ENCODE peak calls at places on chromosomes 16 and 17, in six cellular contexts. One of them, this sample, is unnamed.

GRCh38 chr16:1712791-1713261 is 6.8 kb downstream of the MAPK8IP3 start:
- DNase-seq in neural crest cell: no peak
- DNase-seq in AML-193: no peak
- DNase-seq in prostate gland: no peak
- DNase-seq in HTR-8/SVneo: no peak
- DNase-seq in COLO829: no peak
- DNase-seq in this sample: no peak

GRCh38 chr17:37191219-37191618 is 184.6 kb upstream of the C17orf78 start:
- DNase-seq in neural crest cell: no peak
- DNase-seq in AML-193: no peak
- DNase-seq in prostate gland: no peak
- DNase-seq in HTR-8/SVneo: no peak
- DNase-seq in COLO829: no peak
- DNase-seq in this sample: no peak

GRCh38 chr16:73196670-73197069 is 148.7 kb upstream of the ZFHX3 start:
- DNase-seq in neural crest cell: peak
- DNase-seq in AML-193: peak
- DNase-seq in prostate gland: peak
- DNase-seq in HTR-8/SVneo: peak
- DNase-seq in COLO829: peak
- DNase-seq in this sample: peak

GRCh38 chr17:313231-313630 is 39.4 kb downstream of the RPH3AL start:
- DNase-seq in neural crest cell: no peak
- DNase-seq in AML-193: no peak
- DNase-seq in prostate gland: no peak
- DNase-seq in HTR-8/SVneo: no peak
- DNase-seq in COLO829: no peak
- DNase-seq in this sample: no peak

GRCh38 chr16:71287903-71288302 is 1.3 kb downstream of the CMTR2 start:
- DNase-seq in neural crest cell: no peak
- DNase-seq in AML-193: no peak
- DNase-seq in prostate gland: no peak
- DNase-seq in HTR-8/SVneo: no peak
- DNase-seq in COLO829: no peak
- DNase-seq in this sample: no peak

GRCh38 chr16:3650631-3651265 is 3.7 kb upstream of the DNASE1 start:
- DNase-seq in neural crest cell: no peak
- DNase-seq in AML-193: no peak
- DNase-seq in prostate gland: no peak
- DNase-seq in HTR-8/SVneo: no peak
- DNase-seq in COLO829: no peak
- DNase-seq in this sample: no peak

GRCh38 chr16:30030841-30031413 is at the start of gene TLCD3B:
- DNase-seq in neural crest cell: no peak
- DNase-seq in AML-193: no peak
- DNase-seq in prostate gland: no peak
- DNase-seq in HTR-8/SVneo: no peak
- DNase-seq in COLO829: no peak
- DNase-seq in this sample: no peak

GRCh38 chr16:51762081-51762995 is 611.3 kb upstream of the SALL1 start:
- DNase-seq in neural crest cell: peak
- DNase-seq in AML-193: peak
- DNase-seq in prostate gland: peak
- DNase-seq in HTR-8/SVneo: peak
- DNase-seq in COLO829: peak
- DNase-seq in this sample: peak

GRCh38 chr16:27237229-27238015 is 31.1 kb downstream of the NSMCE1 start:
- DNase-seq in neural crest cell: no peak
- DNase-seq in AML-193: peak
- DNase-seq in prostate gland: no peak
- DNase-seq in HTR-8/SVneo: no peak
- DNase-seq in COLO829: no peak
- DNase-seq in this sample: no peak

GRCh38 chr16:2692948-2693651 is 10.8 kb downstream of the KCTD5 start:
- DNase-seq in neural crest cell: no peak
- DNase-seq in AML-193: no peak
- DNase-seq in prostate gland: no peak
- DNase-seq in HTR-8/SVneo: no peak
- DNase-seq in COLO829: peak
- DNase-seq in this sample: no peak

GRCh38 chr17:49494937-49495841 is at the start of gene NGFR:
- DNase-seq in neural crest cell: peak
- DNase-seq in AML-193: peak
- DNase-seq in prostate gland: no peak
- DNase-seq in HTR-8/SVneo: peak
- DNase-seq in COLO829: peak
- DNase-seq in this sample: no peak

GRCh38 chr16:12002447-12003006 is 26.0 kb downstream of the SNX29 start:
- DNase-seq in neural crest cell: no peak
- DNase-seq in AML-193: no peak
- DNase-seq in prostate gland: no peak
- DNase-seq in HTR-8/SVneo: no peak
- DNase-seq in COLO829: peak
- DNase-seq in this sample: no peak

GRCh38 chr17:48494335-48494734 is 36.5 kb downstream of the HOXB1 start:
- DNase-seq in neural crest cell: no peak
- DNase-seq in AML-193: no peak
- DNase-seq in prostate gland: no peak
- DNase-seq in HTR-8/SVneo: no peak
- DNase-seq in COLO829: no peak
- DNase-seq in this sample: no peak

GRCh38 chr16:55754056-55754455 is 78.8 kb downstream of the CES1 start:
- DNase-seq in neural crest cell: no peak
- DNase-seq in AML-193: no peak
- DNase-seq in prostate gland: no peak
- DNase-seq in HTR-8/SVneo: no peak
- DNase-seq in COLO829: no peak
- DNase-seq in this sample: no peak

GRCh38 chr16:59432934-59433333 is 698.8 kb upstream of the GOT2 start:
- DNase-seq in neural crest cell: no peak
- DNase-seq in AML-193: no peak
- DNase-seq in prostate gland: no peak
- DNase-seq in HTR-8/SVneo: no peak
- DNase-seq in COLO829: no peak
- DNase-seq in this sample: no peak

GRCh38 chr17:66830451-66830850 is 4.5 kb upstream of the CACNG5 start:
- DNase-seq in neural crest cell: no peak
- DNase-seq in AML-193: no peak
- DNase-seq in prostate gland: no peak
- DNase-seq in HTR-8/SVneo: no peak
- DNase-seq in COLO829: no peak
- DNase-seq in this sample: no peak

GRCh38 chr16:57435838-57436237 is 11.3 kb downstream of the CIAPIN1 start:
- DNase-seq in neural crest cell: no peak
- DNase-seq in AML-193: no peak
- DNase-seq in prostate gland: no peak
- DNase-seq in HTR-8/SVneo: no peak
- DNase-seq in COLO829: no peak
- DNase-seq in this sample: no peak

GRCh38 chr17:68860941-68861340 is 94.3 kb downstream of the ABCA8 start:
- DNase-seq in neural crest cell: no peak
- DNase-seq in AML-193: no peak
- DNase-seq in prostate gland: no peak
- DNase-seq in HTR-8/SVneo: no peak
- DNase-seq in COLO829: no peak
- DNase-seq in this sample: no peak

GRCh38 chr17:83083368-83084201 is 4.2 kb downstream of the METRNL start:
- DNase-seq in neural crest cell: no peak
- DNase-seq in AML-193: peak
- DNase-seq in prostate gland: no peak
- DNase-seq in HTR-8/SVneo: peak
- DNase-seq in COLO829: peak
- DNase-seq in this sample: no peak